ENCODE peak calls at places on chromosomes 5 and 9, in six cellular contexts. One of them, this sample, is unnamed.

GRCh38 chr5:31119938-31120641 is 73.4 kb upstream of the CDH6 start:
- DNase-seq in GM12878: no peak
- DNase-seq in GM12891: no peak
- DNase-seq in K562: no peak
- DNase-seq in H1: no peak
- DNase-seq in HepG2: no peak
- DNase-seq in this sample: no peak

GRCh38 chr9:136172412-136173079 is 32.4 kb downstream of the LHX3 start:
- DNase-seq in HepG2: no peak
- DNase-seq in H1: peak
- DNase-seq in GM12878: no peak
- DNase-seq in K562: no peak
- DNase-seq in GM12891: no peak
- DNase-seq in this sample: no peak

GRCh38 chr5:180138214-180138975 is 66.8 kb upstream of the RNF130 start:
- DNase-seq in K562: no peak
- DNase-seq in GM12878: no peak
- DNase-seq in GM12891: no peak
- DNase-seq in H1: no peak
- DNase-seq in HepG2: no peak
- DNase-seq in this sample: no peak

GRCh38 chr9:83425240-83425639 is 113.0 kb downstream of the FRMD3 start:
- DNase-seq in H1: no peak
- DNase-seq in HepG2: peak
- DNase-seq in GM12891: no peak
- DNase-seq in GM12878: no peak
- DNase-seq in K562: no peak
- DNase-seq in this sample: no peak

GRCh38 chr9:114131808-114132549 is 23.4 kb upstream of the COL27A1 start:
- DNase-seq in HepG2: no peak
- DNase-seq in K562: no peak
- DNase-seq in GM12891: no peak
- DNase-seq in GM12878: no peak
- DNase-seq in H1: no peak
- DNase-seq in this sample: no peak

GRCh38 chr9:34370970-34371880 is 5.5 kb downstream of the MYORG start:
- DNase-seq in HepG2: no peak
- DNase-seq in GM12878: no peak
- DNase-seq in GM12891: no peak
- DNase-seq in H1: no peak
- DNase-seq in K562: no peak
- DNase-seq in this sample: no peak

GRCh38 chr9:129069128-129069824 is 11.6 kb upstream of the DOLPP1 start:
- DNase-seq in GM12878: no peak
- DNase-seq in GM12891: no peak
- DNase-seq in H1: no peak
- DNase-seq in HepG2: no peak
- DNase-seq in K562: peak
- DNase-seq in this sample: no peak

GRCh38 chr9:113488071-113488470 is 24.5 kb downstream of the RGS3 start:
- DNase-seq in GM12878: no peak
- DNase-seq in GM12891: no peak
- DNase-seq in HepG2: no peak
- DNase-seq in H1: no peak
- DNase-seq in K562: no peak
- DNase-seq in this sample: no peak

GRCh38 chr5:267716-268115 is 3.7 kb upstream of the PDCD6 start:
- DNase-seq in HepG2: no peak
- DNase-seq in H1: no peak
- DNase-seq in K562: no peak
- DNase-seq in GM12891: no peak
- DNase-seq in GM12878: no peak
- DNase-seq in this sample: no peak

GRCh38 chr5:96601200-96601599 is 61.0 kb upstream of the CAST start:
- DNase-seq in K562: no peak
- DNase-seq in H1: no peak
- DNase-seq in GM12878: no peak
- DNase-seq in HepG2: no peak
- DNase-seq in GM12891: no peak
- DNase-seq in this sample: no peak

GRCh38 chr5:83104031-83104430 is 26.7 kb downstream of the XRCC4 start:
- DNase-seq in HepG2: no peak
- DNase-seq in GM12878: no peak
- DNase-seq in GM12891: no peak
- DNase-seq in H1: no peak
- DNase-seq in K562: no peak
- DNase-seq in this sample: no peak

GRCh38 chr9:88593537-88594185 is 58.7 kb downstream of the NXNL2 start:
- DNase-seq in GM12878: peak
- DNase-seq in K562: peak
- DNase-seq in GM12891: peak
- DNase-seq in HepG2: peak
- DNase-seq in H1: no peak
- DNase-seq in this sample: no peak

GRCh38 chr5:106134549-106134948 is 1536.2 kb downstream of the EFNA5 start:
- DNase-seq in GM12878: no peak
- DNase-seq in H1: no peak
- DNase-seq in GM12891: no peak
- DNase-seq in HepG2: no peak
- DNase-seq in K562: no peak
- DNase-seq in this sample: no peak

GRCh38 chr5:74016373-74016772 is 390.4 kb downstream of the ARHGEF28 start:
- DNase-seq in GM12891: no peak
- DNase-seq in HepG2: peak
- DNase-seq in K562: peak
- DNase-seq in H1: peak
- DNase-seq in GM12878: no peak
- DNase-seq in this sample: no peak

GRCh38 chr5:197892-198489 is 6.7 kb downstream of the LRRC14B start:
- DNase-seq in HepG2: no peak
- DNase-seq in H1: no peak
- DNase-seq in GM12891: no peak
- DNase-seq in GM12878: no peak
- DNase-seq in K562: no peak
- DNase-seq in this sample: no peak

GRCh38 chr5:111486926-111487325 is 25.4 kb downstream of the STARD4 start:
- DNase-seq in H1: no peak
- DNase-seq in HepG2: no peak
- DNase-seq in GM12891: no peak
- DNase-seq in K562: no peak
- DNase-seq in GM12878: no peak
- DNase-seq in this sample: no peak

GRCh38 chr9:78021692-78022091 is 9.9 kb downstream of the GNAQ start:
- DNase-seq in HepG2: no peak
- DNase-seq in K562: no peak
- DNase-seq in GM12878: no peak
- DNase-seq in GM12891: no peak
- DNase-seq in H1: no peak
- DNase-seq in this sample: no peak

GRCh38 chr5:18744441-18744840 is 1110.2 kb downstream of the TAF11L14 start:
- DNase-seq in K562: no peak
- DNase-seq in GM12878: no peak
- DNase-seq in H1: no peak
- DNase-seq in GM12891: no peak
- DNase-seq in HepG2: no peak
- DNase-seq in this sample: no peak

GRCh38 chr5:122126177-122126701 is 3.1 kb upstream of the ZNF474 start:
- DNase-seq in GM12891: no peak
- DNase-seq in H1: no peak
- DNase-seq in GM12878: no peak
- DNase-seq in HepG2: no peak
- DNase-seq in K562: peak
- DNase-seq in this sample: no peak

GRCh38 chr9:115202960-115203751 is 85.2 kb upstream of the TNC start:
- DNase-seq in HepG2: no peak
- DNase-seq in K562: no peak
- DNase-seq in GM12878: no peak
- DNase-seq in H1: no peak
- DNase-seq in GM12891: no peak
- DNase-seq in this sample: no peak

GRCh38 chr5:95963650-95964410 is 2.2 kb upstream of the ELL2 start:
- DNase-seq in HepG2: no peak
- DNase-seq in GM12878: no peak
- DNase-seq in H1: no peak
- DNase-seq in GM12891: no peak
- DNase-seq in K562: no peak
- DNase-seq in this sample: no peak

GRCh38 chr9:93959739-93960154 is 4.6 kb upstream of the BARX1 start:
- DNase-seq in GM12878: no peak
- DNase-seq in HepG2: no peak
- DNase-seq in H1: no peak
- DNase-seq in K562: no peak
- DNase-seq in GM12891: no peak
- DNase-seq in this sample: no peak

DNA sequence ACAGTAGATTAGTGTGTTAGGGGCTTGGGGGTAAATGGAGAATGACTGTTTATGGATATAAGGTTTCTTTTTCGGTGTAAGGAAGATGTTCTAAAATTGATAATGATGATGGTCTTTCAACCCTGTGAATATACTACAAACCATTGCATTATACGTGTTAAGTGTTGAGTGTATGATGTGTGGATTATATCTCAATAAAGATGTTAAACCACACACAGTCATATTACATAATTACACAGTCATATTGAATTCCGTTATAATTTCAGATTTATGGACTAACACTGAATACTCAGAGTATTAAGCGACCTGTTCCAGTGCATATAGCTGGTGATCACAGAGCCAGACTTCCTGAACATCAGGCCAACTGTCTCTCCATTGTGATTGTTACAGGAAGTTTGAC is 68.1 kb downstream of the F2RL2 start:
- DNase-seq in K562: no peak
- DNase-seq in GM12878: no peak
- DNase-seq in HepG2: no peak
- DNase-seq in H1: no peak
- DNase-seq in GM12891: no peak
- DNase-seq in this sample: no peak
- TF ChIP-seq TAF1 in K562: no peak
- TF ChIP-seq TAF1 in GM12878: no peak
- TF ChIP-seq TAF1 in HepG2: no peak
- TF ChIP-seq TAF1 in H1: no peak
- TF ChIP-seq TAF1 in GM12891: no peak
- TF ChIP-seq TAF1 in this sample: no peak

DNA sequence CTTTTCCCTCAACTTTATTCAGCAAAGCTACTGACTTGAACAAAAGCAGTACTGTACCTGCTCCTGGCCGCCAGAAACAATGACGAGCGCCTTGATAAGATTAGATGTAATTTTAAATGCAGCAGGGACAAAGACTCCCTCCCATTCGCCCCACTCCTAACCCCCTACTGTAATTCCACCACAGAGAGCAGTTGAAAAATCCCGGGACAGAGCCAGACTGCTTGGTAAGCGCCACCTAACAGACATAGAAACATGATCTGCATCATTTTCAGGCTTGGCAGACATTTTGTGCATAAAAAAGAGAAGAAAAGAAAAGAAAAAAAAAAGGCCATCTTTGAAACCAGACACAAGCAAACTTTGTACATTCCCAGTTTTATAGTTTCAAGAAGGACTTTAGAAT is 81.9 kb downstream of the ISL1 start:
- DNase-seq in K562: no peak
- DNase-seq in HepG2: no peak
- DNase-seq in GM12878: no peak
- DNase-seq in H1: no peak
- DNase-seq in GM12891: no peak
- DNase-seq in this sample: no peak
- TF ChIP-seq POLR2AphosphoS5 in K562: no peak
- TF ChIP-seq POLR2AphosphoS5 in HepG2: no peak
- TF ChIP-seq POLR2AphosphoS5 in GM12878: no peak
- TF ChIP-seq POLR2AphosphoS5 in H1: no peak
- TF ChIP-seq POLR2AphosphoS5 in GM12891: no peak
- TF ChIP-seq POLR2AphosphoS5 in this sample: no peak

GRCh38 chr5:132369471-132370240 is at the start of gene SLC22A5:
- DNase-seq in GM12891: peak
- DNase-seq in HepG2: peak
- DNase-seq in H1: peak
- DNase-seq in GM12878: no peak
- DNase-seq in K562: peak
- DNase-seq in this sample: peak
- TF ChIP-seq POLR2A in GM12891: no peak
- TF ChIP-seq POLR2A in HepG2: peak
- TF ChIP-seq POLR2A in H1: no peak
- TF ChIP-seq POLR2A in GM12878: peak
- TF ChIP-seq POLR2A in K562: peak
- TF ChIP-seq POLR2A in this sample: peak

DNA sequence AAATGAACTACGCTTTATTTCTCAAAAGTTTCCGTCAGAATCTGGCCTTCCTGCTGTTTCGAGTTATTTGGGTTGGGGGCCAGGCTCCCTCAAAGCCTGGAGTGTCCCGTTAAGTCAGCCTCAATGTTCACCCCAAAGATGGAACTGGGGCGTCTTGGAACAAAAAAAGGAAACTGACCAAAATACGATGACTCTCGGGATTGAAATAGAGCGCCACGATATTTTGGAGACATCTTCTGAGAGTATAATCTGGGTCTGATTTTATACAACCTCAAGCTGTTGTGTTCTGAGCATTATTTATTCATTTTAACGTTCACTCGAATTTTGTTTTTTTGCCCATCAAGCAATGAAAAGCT is 28.1 kb downstream of the TLX3 start:
- DNase-seq in K562: no peak
- DNase-seq in H1: no peak
- DNase-seq in HepG2: no peak
- DNase-seq in GM12878: no peak
- DNase-seq in GM12891: no peak
- DNase-seq in this sample: no peak
- TF ChIP-seq TAF1 in K562: no peak
- TF ChIP-seq TAF1 in H1: no peak
- TF ChIP-seq TAF1 in HepG2: no peak
- TF ChIP-seq TAF1 in GM12878: no peak
- TF ChIP-seq TAF1 in GM12891: no peak
- TF ChIP-seq TAF1 in this sample: no peak

DNA sequence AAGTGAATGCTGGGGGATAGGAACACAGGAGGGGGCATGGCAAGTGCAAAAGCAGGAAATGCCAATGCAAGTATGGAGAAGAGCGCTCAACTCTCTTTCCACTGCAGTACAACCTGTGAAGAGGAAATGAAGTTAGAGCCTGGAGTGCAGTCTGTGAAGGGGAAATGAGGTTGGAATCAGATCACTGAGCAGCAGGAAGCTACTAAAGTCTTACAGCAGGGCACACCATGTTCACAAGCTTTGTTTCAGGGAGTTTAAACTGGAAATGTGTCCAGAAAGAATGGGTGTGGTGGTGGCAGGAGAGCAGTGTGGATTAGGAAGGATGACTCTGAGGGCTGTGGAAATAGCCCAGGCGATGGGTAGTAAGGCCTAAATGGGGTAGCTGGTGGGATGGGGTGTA is 15.4 kb downstream of the ARHGEF37 start:
- DNase-seq in H1: no peak
- DNase-seq in K562: no peak
- DNase-seq in GM12878: no peak
- DNase-seq in GM12891: no peak
- DNase-seq in HepG2: no peak
- DNase-seq in this sample: no peak
- TF ChIP-seq POLR2AphosphoS5 in H1: no peak
- TF ChIP-seq POLR2AphosphoS5 in K562: no peak
- TF ChIP-seq POLR2AphosphoS5 in GM12878: no peak
- TF ChIP-seq POLR2AphosphoS5 in GM12891: no peak
- TF ChIP-seq POLR2AphosphoS5 in HepG2: no peak
- TF ChIP-seq POLR2AphosphoS5 in this sample: no peak

This sample was measured in GM12892.